ENCODE peak calls at places on chromosome 6, in four cellular contexts. U is AG09309, S is ascending aorta, H is right atrium auricular region. E is an unnamed sample.

GRCh38 chr6:11802886-11803595 is 24.4 kb upstream of the ADTRP start:
- DNase-seq in U (no peak), S (no peak), H (no peak), E (no peak)

GRCh38 chr6:115891111-115891669 is 169.5 kb downstream of the FRK start:
- DNase-seq in U (peak; percentile 21), S (no peak), H (no peak), E (no peak)

GRCh38 chr6:155472886-155473285 is 17.2 kb upstream of the NOX3 start:
- DNase-seq in U (peak; percentile 78), S (no peak), H (no peak), E (no peak)

GRCh38 chr6:37807656-37808055 is 11.9 kb upstream of the ZFAND3 start:
- DNase-seq in U (no peak), S (no peak), H (no peak), E (no peak)

GRCh38 chr6:15143540-15143939 is 102.3 kb upstream of the JARID2 start:
- DNase-seq in U (no peak), S (no peak), H (no peak), E (no peak)

GRCh38 chr6:43834528-43835145 is 64.6 kb downstream of the VEGFA start:
- DNase-seq in U (no peak), S (no peak), H (no peak), E (no peak)

GRCh38 chr6:137699036-137699683 is 167.9 kb upstream of the TNFAIP3 start:
- DNase-seq in U (no peak), S (no peak), H (no peak), E (no peak)

GRCh38 chr6:111764238-111765182 is 108.7 kb downstream of the FYN start:
- DNase-seq in U (no peak), S (no peak), H (no peak), E (no peak)

GRCh38 chr6:112744827-112745226 is 397.7 kb downstream of the RFPL4B start:
- DNase-seq in U (no peak), S (no peak), H (no peak), E (no peak)

GRCh38 chr6:13470240-13471140 is 16.9 kb downstream of the GFOD1 start:
- DNase-seq in U (no peak), S (no peak), H (no peak), E (no peak)

GRCh38 chr6:123515715-123516114 is 121.0 kb downstream of the TRDN start:
- DNase-seq in U (no peak), S (no peak), H (no peak), E (no peak)

GRCh38 chr6:16766043-16766521 is 4.8 kb upstream of the ATXN1 start:
- DNase-seq in U (peak; percentile 89), S (no peak), H (no peak), E (no peak)

GRCh38 chr6:27139753-27140522 is 107.6 kb upstream of the PRSS16 start:
- DNase-seq in U (no peak), S (no peak), H (no peak), E (no peak)

GRCh38 chr6:7532232-7532631 is 9.2 kb upstream of the DSP start:
- DNase-seq in U (no peak), S (no peak), H (no peak), E (no peak)

GRCh38 chr6:87682310-87682709 is 19.7 kb downstream of the AKIRIN2 start:
- DNase-seq in U (no peak), S (no peak), H (no peak), E (no peak)

GRCh38 chr6:17419189-17419575 is 25.8 kb downstream of the CAP2 start:
- DNase-seq in U (no peak), S (no peak), H (no peak), E (no peak)

GRCh38 chr6:39335780-39336541 is 13.5 kb upstream of the KCNK16 start:
- DNase-seq in U (no peak), S (no peak), H (no peak), E (no peak)

GRCh38 chr6:143323729-143324465 is 126.6 kb downstream of the ADAT2 start:
- DNase-seq in U (peak; percentile 91), S (no peak), H (no peak), E (no peak)

GRCh38 chr6:19538086-19538485 is 299.1 kb upstream of the ID4 start:
- DNase-seq in U (no peak), S (no peak), H (no peak), E (no peak)

GRCh38 chr6:129104131-129104530 is 221.2 kb downstream of the LAMA2 start:
- DNase-seq in U (peak; percentile 56), S (no peak), H (no peak), E (no peak)

GRCh38 chr6:3081965-3082364 is 13.7 kb downstream of the RIPK1 start:
- DNase-seq in U (no peak), S (no peak), H (no peak), E (no peak)

GRCh38 chr6:8672882-8673281 is 237.5 kb upstream of the SLC35B3 start:
- DNase-seq in U (no peak), S (no peak), H (no peak), E (no peak)

GRCh38 chr6:139189665-139190064 is 54.8 kb downstream of the HECA start:
- DNase-seq in U (no peak), S (no peak), H (no peak), E (no peak)

GRCh38 chr6:70956451-70957283 is at the start of gene B3GAT2:
- DNase-seq in U (no peak), S (no peak), H (no peak), E (peak; percentile 84)
- TF ChIP-seq CTCF in U (no peak), S (no peak), H (no peak), E (no peak)

GRCh38 chr6:29685718-29686326 is 4.9 kb upstream of the ZFP57 start:
- DNase-seq in U (no peak), S (no peak), H (no peak), E (no peak)
- TF ChIP-seq CTCF in U (peak; percentile 3), S (no peak), H (peak; percentile 60), E (peak; percentile 30)

DNA sequence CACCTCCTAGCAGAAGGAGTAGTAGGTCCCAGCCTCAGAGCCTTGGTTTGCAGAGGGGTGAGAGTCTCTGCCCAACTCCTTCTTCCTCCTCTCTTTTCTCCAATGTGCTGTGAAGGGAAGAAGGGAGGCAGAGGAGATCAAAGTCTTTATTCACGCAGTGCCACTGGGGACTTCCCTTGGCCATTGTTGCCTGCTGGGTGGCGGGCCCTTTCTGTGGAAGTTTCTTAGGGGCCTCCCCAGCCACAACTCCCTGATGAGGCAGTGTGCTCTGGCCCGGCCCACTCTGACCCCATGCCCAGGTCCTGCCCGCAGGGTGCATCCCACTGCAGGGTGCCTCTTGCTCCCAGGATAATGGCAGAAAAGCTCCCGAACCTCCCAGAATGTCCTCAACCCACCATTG is 104.3 kb upstream of the SNX9 start:
- DNase-seq in U (no peak), S (no peak), H (no peak), E (no peak)
- TF ChIP-seq CTCF in U (no peak), S (no peak), H (no peak), E (no peak)

GRCh38 chr6:46677314-46677654 is 10.4 kb upstream of the TDRD6 start:
- DNase-seq in U (no peak), S (no peak), H (no peak), E (no peak)
- TF ChIP-seq CTCF in U (peak; percentile 6), S (no peak), H (no peak), E (peak; percentile 23)

DNA sequence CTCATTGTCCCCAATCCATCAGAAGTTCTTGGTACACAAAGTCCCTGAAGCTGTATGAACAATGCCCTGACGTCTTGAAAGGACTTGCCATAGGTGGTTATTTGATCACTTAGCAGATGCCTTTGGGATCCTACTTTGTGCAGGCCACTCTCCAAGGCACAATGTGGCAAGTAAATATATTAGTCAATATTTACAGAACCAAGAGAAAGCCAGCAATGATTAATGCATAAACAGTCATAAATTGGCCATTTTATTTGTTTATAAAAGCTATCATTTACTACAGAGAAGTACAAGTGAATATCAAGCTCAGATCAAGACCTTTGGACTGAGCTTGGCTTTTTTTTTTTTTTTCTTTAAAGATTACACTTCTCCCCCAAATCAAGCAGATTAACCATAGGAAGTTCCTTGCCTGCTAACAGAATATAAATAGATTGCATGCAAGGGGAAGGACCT is 161.8 kb downstream of the MTHFD1L start:
- DNase-seq in U (no peak), S (no peak), H (no peak), E (no peak)
- TF ChIP-seq CTCF in U (no peak), S (no peak), H (no peak), E (no peak)

DNA sequence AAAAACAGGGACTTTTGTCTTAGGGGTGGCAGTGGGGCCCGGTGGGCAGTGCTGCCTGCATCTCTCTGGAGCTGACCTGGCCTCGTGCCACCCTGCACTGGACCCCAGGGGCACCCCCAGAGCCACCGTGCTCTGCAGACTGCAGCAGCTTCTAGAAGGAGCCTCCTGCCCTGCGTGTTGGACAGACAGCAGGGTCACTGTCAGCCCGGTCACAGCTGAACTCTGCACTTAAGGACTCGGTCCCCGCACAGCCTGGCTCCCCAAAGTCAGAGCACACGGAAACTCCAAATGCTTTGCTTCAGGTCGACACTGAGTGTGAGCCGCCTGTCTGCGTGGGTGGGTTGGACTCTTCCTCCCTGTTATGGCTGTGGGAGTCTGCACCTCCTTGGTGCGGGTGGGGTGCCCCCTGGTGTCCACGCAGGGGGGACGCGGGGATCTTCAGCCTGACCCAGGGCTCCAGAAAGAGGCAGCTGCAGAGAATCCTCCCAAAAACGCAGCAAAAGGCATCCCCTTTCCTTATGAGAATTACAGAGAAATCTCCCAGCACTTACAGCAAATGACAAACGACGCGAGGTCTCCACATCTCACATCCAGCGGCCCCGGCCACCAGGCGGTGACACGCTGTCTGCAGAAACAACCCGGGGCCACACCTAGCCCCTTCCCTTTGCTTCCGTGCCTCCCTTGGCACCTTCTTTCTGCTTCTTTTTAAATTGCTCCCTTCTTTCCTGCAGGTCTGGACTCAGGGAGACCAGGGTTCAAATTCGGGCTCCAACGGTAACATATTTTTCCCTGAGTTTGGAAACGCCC is 36.3 kb upstream of the DACT2 start:
- DNase-seq in U (no peak), S (no peak), H (peak; percentile 73), E (peak; percentile 88)
- TF ChIP-seq CTCF in U (peak; percentile 28), S (no peak), H (peak; percentile 83), E (peak; percentile 85)

DNA sequence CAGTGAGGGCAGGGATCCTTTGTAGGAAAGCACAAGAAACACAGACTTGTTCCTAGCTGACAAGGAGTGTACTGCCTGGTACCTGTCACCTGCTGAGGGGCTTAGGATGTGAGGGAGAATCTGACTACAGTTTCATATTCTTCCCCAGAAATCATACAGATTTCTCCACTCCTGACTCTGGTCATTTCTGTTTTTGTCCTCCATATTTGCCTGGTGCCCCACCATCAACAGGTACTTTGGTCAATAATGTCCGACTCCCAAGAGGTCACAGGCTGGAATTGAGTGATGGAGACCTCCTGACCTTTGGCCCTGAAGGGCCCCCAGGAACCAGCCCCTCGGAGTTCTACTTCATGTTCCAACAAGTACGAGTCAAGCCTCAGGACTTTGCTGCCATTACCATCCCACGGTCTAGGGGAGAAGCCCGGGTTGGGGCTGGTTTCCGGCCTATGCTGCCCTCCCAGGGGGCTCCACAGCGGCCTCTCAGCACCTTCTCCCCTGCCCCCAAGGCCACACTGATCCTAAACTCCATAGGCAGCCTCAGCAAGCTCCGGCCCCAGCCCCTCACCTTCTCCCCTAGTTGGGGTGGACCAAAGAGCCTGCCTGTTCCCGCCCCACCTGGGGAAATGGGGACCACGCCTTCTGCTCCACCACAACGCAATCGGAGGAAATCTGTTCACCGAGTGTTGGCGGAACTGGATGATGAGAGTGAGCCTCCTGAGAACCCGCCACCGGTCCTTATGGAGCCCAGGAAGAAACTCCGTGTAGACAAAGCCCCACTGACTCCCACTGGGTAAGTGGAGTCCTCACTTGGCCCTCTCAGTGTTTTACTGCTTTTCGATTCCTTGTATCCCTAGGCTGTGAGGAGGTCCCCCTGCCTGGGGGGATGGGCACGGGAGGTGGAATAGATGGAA is 3.1 kb downstream of the TCF19 start:
- DNase-seq in U (no peak), S (no peak), H (no peak), E (no peak)
- TF ChIP-seq CTCF in U (no peak), S (no peak), H (no peak), E (no peak)

GRCh38 chr6:30719791-30720737 is at the start of gene TUBB:
- DNase-seq in U (peak; percentile 90), S (peak; percentile 94), H (peak; percentile 98), E (peak; percentile 98)
- TF ChIP-seq CTCF in U (no peak), S (peak; percentile 30), H (no peak), E (no peak)

GRCh38 chr6:331622-332521 is 39.6 kb downstream of the DUSP22 start:
- DNase-seq in U (no peak), S (no peak), H (no peak), E (no peak)
- TF ChIP-seq CTCF in U (no peak), S (no peak), H (no peak), E (no peak)

E was measured in osteocyte.